ENCODE peak calls at places on chromosomes 5 and 9, in seven cellular contexts. O is GM23338; J is T-helper 1 cell; U is foreskin fibroblast; K is ovary; I is AG08395; E is activated T-helper 1 cell treated with anti-CD3 and anti-CD28 coated beads, Interleukin-2, amount 50 U/mL, for 16 hours. G is an unnamed sample.

GRCh38 chr9:137310190-137311052 is 8.3 kb upstream of the NRARP start:
- DNase-seq in K (no peak), U (no peak), J (no peak), E (no peak), O (no peak), I (no peak), G (no peak)

GRCh38 chr9:36745977-36746376 is 173.3 kb downstream of the MELK start:
- DNase-seq in E (no peak), J (no peak), K (no peak), U (no peak), I (no peak), O (no peak), G (no peak)

GRCh38 chr9:116549061-116549664 is 137.9 kb upstream of the TRIM32 start:
- DNase-seq in I (peak; percentile 97), E (no peak), O (no peak), U (peak; percentile 99), K (peak; percentile 81), J (no peak), G (no peak)

GRCh38 chr5:135196483-135196882 is 162.5 kb upstream of the PITX1 start:
- DNase-seq in U (no peak), E (no peak), I (no peak), O (no peak), K (no peak), J (no peak), G (no peak)

GRCh38 chr9:137049544-137050449 is 3.8 kb upstream of the NPDC1 start:
- DNase-seq in I (peak; percentile 55), E (no peak), J (no peak), U (peak; percentile 76), K (peak; percentile 71), O (peak; percentile 90), G (peak; percentile 31)

GRCh38 chr9:106697799-106698591 is 165.0 kb upstream of the ZNF462 start:
- DNase-seq in E (no peak), K (peak; percentile 70), I (peak; percentile 58), J (no peak), U (peak; percentile 74), O (peak; percentile 15), G (no peak)

GRCh38 chr9:6068983-6069382 is 53.6 kb upstream of the RANBP6 start:
- DNase-seq in I (no peak), J (no peak), O (no peak), U (no peak), E (no peak), K (no peak), G (peak; percentile 5)

GRCh38 chr5:115559524-115559923 is 14.9 kb upstream of the FEM1C start:
- DNase-seq in J (no peak), O (no peak), E (no peak), U (peak; percentile 79), K (no peak), I (peak; percentile 76), G (no peak)

GRCh38 chr5:146751781-146752401 is 126.7 kb downstream of the PPP2R2B start:
- DNase-seq in K (no peak), U (no peak), J (no peak), O (no peak), I (no peak), E (peak; percentile 5), G (peak; percentile 38)

GRCh38 chr9:38127271-38127839 is 58.3 kb upstream of the SHB start:
- DNase-seq in J (no peak), U (no peak), K (no peak), I (no peak), O (no peak), E (no peak), G (no peak)

GRCh38 chr5:37034955-37035354 is 158.4 kb downstream of the NIPBL start:
- DNase-seq in K (no peak), O (no peak), U (no peak), J (no peak), I (no peak), E (no peak), G (no peak)

GRCh38 chr5:110903966-110904365 is 165.2 kb downstream of the SLC25A46 start:
- DNase-seq in K (no peak), O (no peak), J (no peak), E (no peak), I (no peak), U (no peak), G (no peak)

GRCh38 chr9:101376117-101376866 is 8.5 kb downstream of the BAAT start:
- DNase-seq in J (no peak), I (peak; percentile 80), K (no peak), O (no peak), U (no peak), E (no peak), G (no peak)

GRCh38 chr5:14213813-14214585 is 70.9 kb downstream of the TRIO start:
- DNase-seq in E (no peak), J (no peak), U (no peak), I (no peak), O (no peak), K (no peak), G (no peak)

GRCh38 chr5:91219803-91220371 is 163.2 kb downstream of the ARRDC3 start:
- DNase-seq in O (peak; percentile 56), J (no peak), U (peak; percentile 60), E (no peak), I (peak; percentile 20), K (no peak), G (no peak)

GRCh38 chr5:156188026-156188425 is 138.9 kb upstream of the SGCD start:
- DNase-seq in U (peak; percentile 57), K (no peak), O (no peak), E (no peak), I (no peak), J (no peak), G (no peak)

GRCh38 chr9:135584934-135585333 is 23.4 kb downstream of the PAEP start:
- DNase-seq in O (no peak), U (no peak), E (no peak), I (no peak), J (no peak), K (no peak), G (no peak)

GRCh38 chr9:124222109-124222508 is 35.6 kb upstream of the NEK6 start:
- DNase-seq in O (no peak), E (no peak), U (no peak), J (no peak), I (no peak), K (no peak), G (no peak)

GRCh38 chr5:126676195-126676624 is 75.5 kb downstream of the PHAX start:
- DNase-seq in J (peak; percentile 22), I (peak; percentile 87), E (peak; percentile 19), K (peak; percentile 35), U (peak; percentile 77), O (peak; percentile 90), G (peak; percentile 40)

GRCh38 chr9:134687556-134687955 is 46.0 kb downstream of the COL5A1 start:
- DNase-seq in K (no peak), O (no peak), J (no peak), I (no peak), E (no peak), U (no peak), G (no peak)

GRCh38 chr5:131481569-131481968 is 153.5 kb downstream of the RAPGEF6 start:
- DNase-seq in J (no peak), U (peak; percentile 9), K (no peak), O (no peak), I (no peak), E (no peak), G (no peak)

GRCh38 chr5:143140492-143141231 is 262.8 kb downstream of the NR3C1 start:
- DNase-seq in U (no peak), O (no peak), E (no peak), I (no peak), K (no peak), J (no peak), G (no peak)

GRCh38 chr5:123512631-123513461 is 869 bp downstream of the CSNK1G3 start:
- DNase-seq in E (no peak), I (peak; percentile 13), U (peak; percentile 38), J (peak; percentile 22), K (peak; percentile 64), O (peak; percentile 43), G (peak; percentile 25)

GRCh38 chr9:128704356-128704670 is 2.0 kb downstream of the PKN3 start:
- DNase-seq in E (no peak), U (no peak), O (no peak), K (peak; percentile 27), J (no peak), I (no peak), G (no peak)

GRCh38 chr5:172403191-172403794 is 51.0 kb downstream of the SH3PXD2B start:
- DNase-seq in E (no peak), U (peak; percentile 45), J (no peak), K (peak; percentile 95), O (peak; percentile 68), I (no peak), G (no peak)

GRCh38 chr9:132662152-132662945 is 7.4 kb downstream of the DDX31 start:
- DNase-seq in U (no peak), O (no peak), I (no peak), K (no peak), E (no peak), J (no peak), G (no peak)

GRCh38 chr9:136488247-136489214 is 5.7 kb upstream of the SEC16A start:
- DNase-seq in E (peak; percentile 63), J (peak; percentile 50), O (peak; percentile 81), K (peak; percentile 83), U (peak; percentile 64), I (peak; percentile 54), G (peak; percentile 52)

GRCh38 chr5:54296386-54296785 is 14.0 kb downstream of the ARL15 start:
- DNase-seq in U (no peak), K (no peak), I (no peak), O (no peak), J (no peak), E (no peak), G (no peak)

GRCh38 chr5:154817815-154818214 is 32.6 kb downstream of the FAXDC2 start:
- DNase-seq in J (no peak), E (no peak), K (no peak), I (no peak), U (no peak), O (no peak), G (no peak)

GRCh38 chr9:82354260-82354659 is 365.7 kb downstream of the SPATA31D1 start:
- DNase-seq in I (peak; percentile 63), K (no peak), J (no peak), U (peak; percentile 89), E (no peak), O (no peak), G (no peak)

GRCh38 chr5:139669681-139670368 is 21.7 kb downstream of the CXXC5 start:
- DNase-seq in U (no peak), K (peak; percentile 69), E (no peak), O (no peak), I (no peak), J (no peak), G (no peak)

GRCh38 chr5:108898257-108898656 is 150.6 kb downstream of the FER start:
- DNase-seq in J (no peak), K (no peak), U (no peak), I (no peak), E (no peak), O (no peak), G (no peak)

GRCh38 chr9:85704744-85705143 is 37.0 kb downstream of the AGTPBP1 start:
- DNase-seq in O (no peak), K (no peak), U (no peak), E (no peak), I (no peak), J (no peak), G (no peak)

GRCh38 chr5:68251804-68252648 is 36.5 kb downstream of the PIK3R1 start:
- DNase-seq in I (no peak), J (no peak), O (no peak), E (no peak), U (peak; percentile 86), K (no peak), G (no peak)

GRCh38 chr5:160271396-160271795 is 41.0 kb downstream of the CCNJL start:
- DNase-seq in J (no peak), O (peak; percentile 62), I (no peak), U (no peak), K (no peak), E (no peak), G (no peak)

GRCh38 chr9:18485691-18486090 is 11.7 kb downstream of the ADAMTSL1 start:
- DNase-seq in E (no peak), U (peak; percentile 33), K (no peak), J (no peak), I (no peak), O (no peak), G (no peak)

GRCh38 chr9:120885459-120885858 is 8.5 kb upstream of the PHF19 start:
- DNase-seq in O (no peak), J (no peak), K (no peak), U (no peak), I (no peak), E (no peak), G (no peak)